ENCODE peak calls at places on chromosomes 7 and 10, in eight cellular contexts. One of them, this sample, is unnamed.

GRCh38 chr10:111539246-111539645 is 462.4 kb downstream of the ADRA2A start:
- DNase-seq in HCT116: no peak
- DNase-seq in body of pancreas: no peak
- DNase-seq in A549: no peak
- DNase-seq in spleen: no peak
- DNase-seq in K562: no peak
- DNase-seq in esophagus muscularis mucosa: no peak
- DNase-seq in tibial nerve: no peak
- DNase-seq in this sample: no peak

GRCh38 chr7:5780801-5781496 is 514 bp downstream of the RNF216 start:
- DNase-seq in esophagus muscularis mucosa: no peak
- DNase-seq in spleen: peak; percentile 91
- DNase-seq in A549: peak; percentile 25
- DNase-seq in HCT116: no peak
- DNase-seq in K562: peak; percentile 20
- DNase-seq in tibial nerve: peak; percentile 15
- DNase-seq in body of pancreas: peak; percentile 44
- DNase-seq in this sample: peak; percentile 70

GRCh38 chr10:29642996-29643395 is 8.2 kb upstream of the SVIL start:
- DNase-seq in esophagus muscularis mucosa: no peak
- DNase-seq in body of pancreas: no peak
- DNase-seq in spleen: no peak
- DNase-seq in K562: no peak
- DNase-seq in A549: no peak
- DNase-seq in tibial nerve: peak; percentile 71
- DNase-seq in HCT116: no peak
- DNase-seq in this sample: no peak

GRCh38 chr7:42946616-42946928 is 14.4 kb downstream of the MRPL32 start:
- DNase-seq in K562: no peak
- DNase-seq in A549: no peak
- DNase-seq in HCT116: no peak
- DNase-seq in tibial nerve: no peak
- DNase-seq in body of pancreas: no peak
- DNase-seq in esophagus muscularis mucosa: no peak
- DNase-seq in spleen: no peak
- DNase-seq in this sample: no peak

GRCh38 chr10:101695404-101695732 is 398 bp upstream of the FBXW4 start:
- DNase-seq in esophagus muscularis mucosa: no peak
- DNase-seq in tibial nerve: peak; percentile 5
- DNase-seq in A549: no peak
- DNase-seq in spleen: no peak
- DNase-seq in HCT116: no peak
- DNase-seq in body of pancreas: no peak
- DNase-seq in K562: no peak
- DNase-seq in this sample: no peak

GRCh38 chr7:123305840-123306375 is 106.1 kb upstream of the SLC13A1 start:
- DNase-seq in spleen: no peak
- DNase-seq in tibial nerve: no peak
- DNase-seq in body of pancreas: no peak
- DNase-seq in HCT116: no peak
- DNase-seq in K562: no peak
- DNase-seq in esophagus muscularis mucosa: no peak
- DNase-seq in A549: no peak
- DNase-seq in this sample: peak; percentile 20

GRCh38 chr10:30059209-30060107 is at the start of gene JCAD:
- DNase-seq in K562: peak; percentile 80
- DNase-seq in spleen: peak; percentile 90
- DNase-seq in body of pancreas: peak; percentile 77
- DNase-seq in A549: peak; percentile 32
- DNase-seq in tibial nerve: peak; percentile 75
- DNase-seq in esophagus muscularis mucosa: no peak
- DNase-seq in HCT116: no peak
- DNase-seq in this sample: peak; percentile 47

GRCh38 chr10:129754211-129755050 is 209.6 kb downstream of the EBF3 start:
- DNase-seq in HCT116: no peak
- DNase-seq in A549: no peak
- DNase-seq in esophagus muscularis mucosa: peak; percentile 88
- DNase-seq in spleen: peak; percentile 20
- DNase-seq in tibial nerve: no peak
- DNase-seq in body of pancreas: peak; percentile 1
- DNase-seq in K562: no peak
- DNase-seq in this sample: no peak

GRCh38 chr10:6729071-6729773 is 149.1 kb upstream of the PRKCQ start:
- DNase-seq in body of pancreas: no peak
- DNase-seq in K562: no peak
- DNase-seq in spleen: no peak
- DNase-seq in tibial nerve: no peak
- DNase-seq in HCT116: no peak
- DNase-seq in esophagus muscularis mucosa: no peak
- DNase-seq in A549: peak; percentile 62
- DNase-seq in this sample: no peak

GRCh38 chr7:20385121-20385520 is 54.4 kb downstream of the ITGB8 start:
- DNase-seq in A549: no peak
- DNase-seq in K562: no peak
- DNase-seq in body of pancreas: no peak
- DNase-seq in esophagus muscularis mucosa: no peak
- DNase-seq in spleen: no peak
- DNase-seq in HCT116: no peak
- DNase-seq in tibial nerve: no peak
- DNase-seq in this sample: no peak

GRCh38 chr7:120170849-120171248 is 102.1 kb upstream of the KCND2 start:
- DNase-seq in spleen: no peak
- DNase-seq in esophagus muscularis mucosa: no peak
- DNase-seq in K562: no peak
- DNase-seq in A549: no peak
- DNase-seq in body of pancreas: no peak
- DNase-seq in tibial nerve: no peak
- DNase-seq in HCT116: no peak
- DNase-seq in this sample: no peak

GRCh38 chr7:5550385-5550784 is 126.8 kb upstream of the TNRC18 start:
- DNase-seq in HCT116: no peak
- DNase-seq in esophagus muscularis mucosa: no peak
- DNase-seq in spleen: no peak
- DNase-seq in A549: no peak
- DNase-seq in tibial nerve: no peak
- DNase-seq in body of pancreas: no peak
- DNase-seq in K562: peak; percentile 1
- DNase-seq in this sample: no peak

GRCh38 chr7:150645259-150646020 is 13.3 kb upstream of the GIMAP6 start:
- DNase-seq in tibial nerve: no peak
- DNase-seq in K562: no peak
- DNase-seq in HCT116: no peak
- DNase-seq in esophagus muscularis mucosa: no peak
- DNase-seq in A549: no peak
- DNase-seq in spleen: no peak
- DNase-seq in body of pancreas: no peak
- DNase-seq in this sample: no peak

GRCh38 chr10:123154943-123155505 is 822 bp downstream of the BUB3 start:
- DNase-seq in esophagus muscularis mucosa: no peak
- DNase-seq in spleen: no peak
- DNase-seq in body of pancreas: no peak
- DNase-seq in HCT116: peak; percentile 31
- DNase-seq in tibial nerve: no peak
- DNase-seq in K562: no peak
- DNase-seq in A549: peak; percentile 64
- DNase-seq in this sample: no peak

GRCh38 chr7:116930156-116930913 is 23.0 kb upstream of the ST7 start:
- DNase-seq in tibial nerve: peak; percentile 87
- DNase-seq in HCT116: peak; percentile 69
- DNase-seq in A549: peak; percentile 82
- DNase-seq in spleen: peak; percentile 93
- DNase-seq in esophagus muscularis mucosa: peak; percentile 95
- DNase-seq in K562: peak; percentile 85
- DNase-seq in body of pancreas: peak; percentile 83
- DNase-seq in this sample: peak; percentile 85

GRCh38 chr7:69934475-69934903 is 336.2 kb downstream of the AUTS2 start:
- DNase-seq in spleen: no peak
- DNase-seq in K562: no peak
- DNase-seq in HCT116: no peak
- DNase-seq in esophagus muscularis mucosa: no peak
- DNase-seq in A549: no peak
- DNase-seq in tibial nerve: no peak
- DNase-seq in body of pancreas: no peak
- DNase-seq in this sample: no peak

GRCh38 chr7:311796-312195 is 21.8 kb downstream of the FOXL3 start:
- DNase-seq in K562: no peak
- DNase-seq in esophagus muscularis mucosa: no peak
- DNase-seq in body of pancreas: no peak
- DNase-seq in A549: no peak
- DNase-seq in spleen: peak; percentile 59
- DNase-seq in tibial nerve: no peak
- DNase-seq in HCT116: no peak
- DNase-seq in this sample: no peak

GRCh38 chr7:95798401-95798930 is 26.1 kb downstream of the DYNC1I1 start:
- DNase-seq in HCT116: no peak
- DNase-seq in tibial nerve: no peak
- DNase-seq in esophagus muscularis mucosa: no peak
- DNase-seq in spleen: no peak
- DNase-seq in body of pancreas: no peak
- DNase-seq in K562: no peak
- DNase-seq in A549: no peak
- DNase-seq in this sample: no peak

GRCh38 chr10:131193923-131194322 is 117.6 kb downstream of the TCERG1L start:
- DNase-seq in A549: no peak
- DNase-seq in HCT116: no peak
- DNase-seq in tibial nerve: no peak
- DNase-seq in esophagus muscularis mucosa: no peak
- DNase-seq in body of pancreas: no peak
- DNase-seq in K562: no peak
- DNase-seq in spleen: peak; percentile 58
- DNase-seq in this sample: no peak

GRCh38 chr7:44637788-44638594 is 31.6 kb downstream of the OGDH start:
- DNase-seq in spleen: no peak
- DNase-seq in K562: peak; percentile 39
- DNase-seq in HCT116: peak; percentile 91
- DNase-seq in A549: peak; percentile 88
- DNase-seq in body of pancreas: no peak
- DNase-seq in tibial nerve: peak; percentile 48
- DNase-seq in esophagus muscularis mucosa: no peak
- DNase-seq in this sample: peak; percentile 87
- TF ChIP-seq POLR2A in spleen: no peak
- TF ChIP-seq POLR2A in K562: no peak
- TF ChIP-seq POLR2A in HCT116: no peak
- TF ChIP-seq POLR2A in A549: no peak
- TF ChIP-seq POLR2A in body of pancreas: no peak
- TF ChIP-seq POLR2A in tibial nerve: no peak
- TF ChIP-seq POLR2A in esophagus muscularis mucosa: no peak
- TF ChIP-seq POLR2A in this sample: no peak

DNA sequence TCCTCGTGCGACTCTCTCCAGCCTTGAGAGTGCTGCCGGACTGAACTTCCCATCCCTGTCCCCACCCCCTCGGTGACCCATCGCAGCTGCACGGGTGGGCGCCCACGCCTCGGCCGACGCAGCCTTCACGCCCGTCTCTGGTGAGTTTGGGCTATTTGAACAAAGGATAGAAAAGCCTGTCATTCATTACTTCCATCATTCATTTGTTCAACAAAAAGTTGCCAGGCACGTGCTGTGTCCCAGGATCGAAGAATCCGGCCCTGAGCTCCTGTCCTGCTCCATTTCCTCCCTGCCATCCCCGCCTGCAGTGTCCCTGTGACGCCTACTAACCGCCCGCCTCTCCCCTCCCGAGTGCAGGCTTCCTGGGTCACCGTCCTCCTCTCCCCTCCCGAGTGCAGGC is 340.1 kb downstream of the WDR37 start:
- DNase-seq in esophagus muscularis mucosa: peak; percentile 79
- DNase-seq in K562: no peak
- DNase-seq in A549: no peak
- DNase-seq in tibial nerve: no peak
- DNase-seq in HCT116: no peak
- DNase-seq in body of pancreas: no peak
- DNase-seq in spleen: no peak
- DNase-seq in this sample: no peak
- TF ChIP-seq POLR2A in esophagus muscularis mucosa: no peak
- TF ChIP-seq POLR2A in K562: no peak
- TF ChIP-seq POLR2A in A549: no peak
- TF ChIP-seq POLR2A in tibial nerve: no peak
- TF ChIP-seq POLR2A in HCT116: no peak
- TF ChIP-seq POLR2A in body of pancreas: no peak
- TF ChIP-seq POLR2A in spleen: no peak
- TF ChIP-seq POLR2A in this sample: no peak

DNA sequence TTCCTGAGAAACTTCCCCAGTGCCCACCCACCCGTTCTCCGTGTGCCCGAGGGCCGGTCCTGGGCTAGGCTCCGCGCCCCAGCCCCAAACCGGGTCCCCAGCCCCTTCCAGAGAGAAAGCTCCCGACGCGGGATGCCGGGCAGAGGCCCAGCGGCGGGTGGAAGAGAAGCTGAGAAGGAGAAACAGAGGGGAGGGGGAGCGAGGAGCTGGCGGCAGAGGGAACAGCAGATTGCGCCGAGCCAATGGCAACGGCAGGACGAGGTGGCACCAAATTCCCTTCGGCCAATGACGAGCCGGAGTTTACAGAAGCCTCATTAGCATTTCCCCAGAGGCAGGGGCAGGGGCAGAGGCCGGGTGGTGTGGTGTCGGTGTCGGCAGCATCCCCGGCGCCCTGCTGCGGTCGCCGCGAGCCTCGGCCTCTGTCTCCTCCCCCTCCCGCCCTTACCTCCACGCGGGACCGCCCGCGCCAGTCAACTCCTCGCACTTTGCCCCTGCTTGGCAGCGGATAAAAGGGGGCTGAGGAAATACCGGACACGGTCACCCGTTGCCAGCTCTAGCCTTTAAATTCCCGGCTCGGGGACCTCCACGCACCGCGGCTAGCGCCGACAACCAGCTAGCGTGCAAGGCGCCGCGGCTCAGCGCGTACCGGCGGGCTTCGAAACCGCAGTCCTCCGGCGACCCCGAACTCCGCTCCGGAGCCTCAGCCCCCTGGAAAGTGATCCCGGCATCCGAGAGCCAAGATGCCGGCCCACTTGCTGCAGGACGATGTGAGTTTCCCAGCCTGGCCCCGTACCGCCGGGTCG is at the start of gene SCD:
- DNase-seq in esophagus muscularis mucosa: no peak
- DNase-seq in tibial nerve: peak; percentile 60
- DNase-seq in spleen: peak; percentile 94
- DNase-seq in K562: peak; percentile 83
- DNase-seq in HCT116: peak; percentile 89
- DNase-seq in A549: peak; percentile 93
- DNase-seq in body of pancreas: peak; percentile 59
- DNase-seq in this sample: peak; percentile 99
- TF ChIP-seq POLR2A in esophagus muscularis mucosa: peak; percentile 20
- TF ChIP-seq POLR2A in tibial nerve: peak; percentile 74
- TF ChIP-seq POLR2A in spleen: no peak
- TF ChIP-seq POLR2A in K562: peak; percentile 75
- TF ChIP-seq POLR2A in HCT116: peak; percentile 74
- TF ChIP-seq POLR2A in A549: peak; percentile 71
- TF ChIP-seq POLR2A in body of pancreas: peak; percentile 34
- TF ChIP-seq POLR2A in this sample: peak; percentile 72

DNA sequence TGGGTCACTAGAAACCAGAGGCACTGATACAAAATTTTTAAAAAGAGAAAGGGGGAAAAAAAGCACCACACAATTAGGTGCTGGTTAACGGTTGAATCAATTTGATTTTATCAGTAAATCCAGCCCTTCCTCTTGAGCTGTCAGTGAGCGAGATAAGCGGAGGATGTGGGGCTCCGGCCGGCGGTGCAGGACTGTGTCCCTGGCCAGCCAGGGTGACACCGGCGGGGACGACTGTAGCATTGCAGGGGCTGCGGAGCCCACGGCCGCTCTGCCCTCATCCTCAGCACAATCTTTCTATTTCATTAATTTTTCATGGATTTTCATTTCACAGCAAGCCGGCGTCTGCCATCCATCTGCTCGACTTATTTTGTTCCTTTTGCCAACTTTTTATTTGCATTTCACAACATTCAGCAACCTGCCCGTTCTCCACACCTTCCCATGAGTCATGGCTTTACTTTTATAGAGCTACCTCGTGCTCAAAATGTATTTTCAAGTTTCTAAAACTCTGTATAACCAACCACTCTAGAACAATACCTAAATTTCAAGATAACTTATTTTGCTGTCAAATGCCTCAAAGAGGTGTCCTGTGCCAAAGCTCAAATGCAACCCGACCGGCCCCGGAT is 4.7 kb downstream of the ADARB2 start:
- DNase-seq in A549: no peak
- DNase-seq in tibial nerve: no peak
- DNase-seq in esophagus muscularis mucosa: peak; percentile 55
- DNase-seq in K562: no peak
- DNase-seq in body of pancreas: peak; percentile 20
- DNase-seq in HCT116: no peak
- DNase-seq in spleen: no peak
- DNase-seq in this sample: no peak
- TF ChIP-seq POLR2A in A549: no peak
- TF ChIP-seq POLR2A in tibial nerve: no peak
- TF ChIP-seq POLR2A in esophagus muscularis mucosa: no peak
- TF ChIP-seq POLR2A in K562: no peak
- TF ChIP-seq POLR2A in body of pancreas: no peak
- TF ChIP-seq POLR2A in HCT116: no peak
- TF ChIP-seq POLR2A in spleen: no peak
- TF ChIP-seq POLR2A in this sample: no peak

This sample was measured in NB4.